ENCODE peak calls at places on chromosomes 6 and 20, in four cellular contexts. One of them, this sample, is unnamed.

GRCh38 chr6:111092006-111092405 is 4.7 kb downstream of the SLC16A10 start:
- DNase-seq in HepG2: no peak
- DNase-seq in WTC11: no peak
- DNase-seq in K562: no peak
- DNase-seq in this sample: no peak

GRCh38 chr6:104462811-104463599 is 396.7 kb downstream of the HACE1 start:
- DNase-seq in HepG2: peak; percentile 34
- DNase-seq in WTC11: no peak
- DNase-seq in K562: no peak
- DNase-seq in this sample: peak; percentile 2

GRCh38 chr6:150008588-150008987 is 16.7 kb downstream of the RAET1L start:
- DNase-seq in HepG2: no peak
- DNase-seq in WTC11: no peak
- DNase-seq in K562: peak; percentile 64
- DNase-seq in this sample: no peak

GRCh38 chr6:106885659-106886058 is 88.9 kb downstream of the CD24 start:
- DNase-seq in HepG2: no peak
- DNase-seq in WTC11: no peak
- DNase-seq in K562: no peak
- DNase-seq in this sample: no peak

GRCh38 chr6:43934803-43935602 is 165.0 kb downstream of the VEGFA start:
- DNase-seq in HepG2: no peak
- DNase-seq in WTC11: no peak
- DNase-seq in K562: no peak
- DNase-seq in this sample: no peak

GRCh38 chr6:127515234-127515793 is 3.8 kb downstream of the MTCL3 start:
- DNase-seq in HepG2: no peak
- DNase-seq in WTC11: peak; percentile 73
- DNase-seq in K562: no peak
- DNase-seq in this sample: no peak

GRCh38 chr6:135637701-135638100 is 140.2 kb upstream of the AHI1 start:
- DNase-seq in HepG2: no peak
- DNase-seq in WTC11: no peak
- DNase-seq in K562: no peak
- DNase-seq in this sample: no peak

GRCh38 chr20:23436681-23437080 is 2.8 kb upstream of the CSTL1 start:
- DNase-seq in HepG2: no peak
- DNase-seq in WTC11: no peak
- DNase-seq in K562: no peak
- DNase-seq in this sample: no peak

GRCh38 chr20:63238491-63239126 is 2.9 kb downstream of the BIRC7 start:
- DNase-seq in HepG2: no peak
- DNase-seq in WTC11: no peak
- DNase-seq in K562: peak; percentile 31
- DNase-seq in this sample: no peak

GRCh38 chr20:19952392-19952791 is 64.8 kb upstream of the NAA20 start:
- DNase-seq in HepG2: no peak
- DNase-seq in WTC11: no peak
- DNase-seq in K562: no peak
- DNase-seq in this sample: no peak

GRCh38 chr20:63962426-63963347 is 6.5 kb upstream of the UCKL1 start:
- DNase-seq in HepG2: no peak
- DNase-seq in WTC11: no peak
- DNase-seq in K562: no peak
- DNase-seq in this sample: no peak

GRCh38 chr6:130625825-130626500 is 201.2 kb upstream of the SMLR1 start:
- DNase-seq in HepG2: no peak
- DNase-seq in WTC11: no peak
- DNase-seq in K562: no peak
- DNase-seq in this sample: no peak

GRCh38 chr6:30985490-30985889 is 2.0 kb downstream of the MUC21 start:
- DNase-seq in HepG2: no peak
- DNase-seq in WTC11: no peak
- DNase-seq in K562: no peak
- DNase-seq in this sample: no peak

GRCh38 chr6:136085370-136086115 is 164.6 kb downstream of the MTFR2 start:
- DNase-seq in HepG2: no peak
- DNase-seq in WTC11: no peak
- DNase-seq in K562: no peak
- DNase-seq in this sample: no peak

GRCh38 chr6:151387175-151387574 is 4.2 kb downstream of the ZBTB2 start:
- DNase-seq in HepG2: no peak
- DNase-seq in WTC11: no peak
- DNase-seq in K562: no peak
- DNase-seq in this sample: no peak

GRCh38 chr20:45066372-45066771 is 34.6 kb downstream of the KCNS1 start:
- DNase-seq in HepG2: no peak
- DNase-seq in WTC11: no peak
- DNase-seq in K562: no peak
- DNase-seq in this sample: no peak

GRCh38 chr6:33377166-33377565 is 14.5 kb upstream of the KIFC1 start:
- DNase-seq in HepG2: no peak
- DNase-seq in WTC11: no peak
- DNase-seq in K562: no peak
- DNase-seq in this sample: no peak

GRCh38 chr6:142935553-142936517 is 9.1 kb downstream of the HIVEP2 start:
- DNase-seq in HepG2: no peak
- DNase-seq in WTC11: no peak
- DNase-seq in K562: no peak
- DNase-seq in this sample: no peak

GRCh38 chr6:5125152-5126006 is 40.2 kb downstream of the PPP1R3G start:
- DNase-seq in HepG2: peak; percentile 72
- DNase-seq in WTC11: no peak
- DNase-seq in K562: peak; percentile 36
- DNase-seq in this sample: peak; percentile 16

GRCh38 chr20:2141592-2142575 is 40.3 kb downstream of the STK35 start:
- DNase-seq in HepG2: no peak
- DNase-seq in WTC11: no peak
- DNase-seq in K562: no peak
- DNase-seq in this sample: no peak

GRCh38 chr6:150018846-150019580 is 6.3 kb downstream of the RAET1L start:
- DNase-seq in HepG2: no peak
- DNase-seq in WTC11: no peak
- DNase-seq in K562: no peak
- DNase-seq in this sample: no peak

GRCh38 chr6:126721581-126722145 is 381.7 kb downstream of the CENPW start:
- DNase-seq in HepG2: no peak
- DNase-seq in WTC11: no peak
- DNase-seq in K562: no peak
- DNase-seq in this sample: no peak

GRCh38 chr6:149007846-149008245 is 261.0 kb downstream of the UST start:
- DNase-seq in HepG2: no peak
- DNase-seq in WTC11: no peak
- DNase-seq in K562: no peak
- DNase-seq in this sample: no peak

GRCh38 chr6:107713214-107713962 is 110.7 kb downstream of the SCML4 start:
- DNase-seq in HepG2: no peak
- DNase-seq in WTC11: no peak
- DNase-seq in K562: no peak
- DNase-seq in this sample: no peak

GRCh38 chr6:112225691-112226090 is 28.7 kb downstream of the LAMA4 start:
- DNase-seq in HepG2: no peak
- DNase-seq in WTC11: no peak
- DNase-seq in K562: no peak
- DNase-seq in this sample: no peak

GRCh38 chr6:56026461-56027180 is 151.2 kb upstream of the BMP5 start:
- DNase-seq in HepG2: no peak
- DNase-seq in WTC11: no peak
- DNase-seq in K562: no peak
- DNase-seq in this sample: no peak

GRCh38 chr20:34771680-34772081 is 53.8 kb downstream of the NCOA6 start:
- DNase-seq in HepG2: no peak
- DNase-seq in WTC11: no peak
- DNase-seq in K562: no peak
- DNase-seq in this sample: no peak

GRCh38 chr6:140736227-140736626 is 1361.8 kb upstream of the CITED2 start:
- DNase-seq in HepG2: no peak
- DNase-seq in WTC11: no peak
- DNase-seq in K562: no peak
- DNase-seq in this sample: no peak

GRCh38 chr6:33980176-33980805 is 165.6 kb downstream of the GRM4 start:
- DNase-seq in HepG2: no peak
- DNase-seq in WTC11: no peak
- DNase-seq in K562: no peak
- DNase-seq in this sample: no peak

GRCh38 chr6:53648571-53648970 is 17.0 kb downstream of the KLHL31 start:
- DNase-seq in HepG2: no peak
- DNase-seq in WTC11: no peak
- DNase-seq in K562: no peak
- DNase-seq in this sample: no peak

GRCh38 chr6:49664817-49665216 is 28.2 kb upstream of the RHAG start:
- DNase-seq in HepG2: no peak
- DNase-seq in WTC11: no peak
- DNase-seq in K562: no peak
- DNase-seq in this sample: no peak

GRCh38 chr6:85449388-85449817 is 480 bp upstream of the NT5E start:
- DNase-seq in HepG2: no peak
- DNase-seq in WTC11: no peak
- DNase-seq in K562: no peak
- DNase-seq in this sample: peak; percentile 28

GRCh38 chr6:159090530-159091306 is 45.9 kb upstream of the TAGAP start:
- DNase-seq in HepG2: no peak
- DNase-seq in WTC11: no peak
- DNase-seq in K562: no peak
- DNase-seq in this sample: no peak
- TF ChIP-seq NR3C1 in HepG2: no peak
- TF ChIP-seq NR3C1 in WTC11: no peak
- TF ChIP-seq NR3C1 in K562: no peak
- TF ChIP-seq NR3C1 in this sample: no peak

DNA sequence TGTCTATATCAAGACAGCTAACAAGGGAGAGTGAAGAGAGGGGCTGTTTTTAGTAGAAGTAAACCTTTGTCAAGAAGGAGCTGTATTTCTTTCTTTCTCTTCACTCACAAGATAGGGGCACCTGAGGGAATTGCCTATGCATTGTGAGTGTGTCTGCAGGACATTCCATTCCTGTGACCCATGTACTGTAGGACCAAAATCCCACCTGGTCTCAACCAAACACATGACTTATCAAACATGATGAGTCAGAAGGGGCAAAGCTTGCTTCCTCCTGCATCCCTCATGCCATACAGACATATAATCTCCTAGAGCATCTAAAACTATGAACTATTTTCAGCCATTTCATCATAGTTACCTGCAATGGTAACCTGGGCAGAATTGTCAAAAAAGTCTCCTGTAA is 21.8 kb downstream of the PKHD1 start:
- DNase-seq in HepG2: peak; percentile 12
- DNase-seq in WTC11: no peak
- DNase-seq in K562: no peak
- DNase-seq in this sample: no peak
- TF ChIP-seq NR3C1 in HepG2: no peak
- TF ChIP-seq NR3C1 in WTC11: no peak
- TF ChIP-seq NR3C1 in K562: no peak
- TF ChIP-seq NR3C1 in this sample: no peak

DNA sequence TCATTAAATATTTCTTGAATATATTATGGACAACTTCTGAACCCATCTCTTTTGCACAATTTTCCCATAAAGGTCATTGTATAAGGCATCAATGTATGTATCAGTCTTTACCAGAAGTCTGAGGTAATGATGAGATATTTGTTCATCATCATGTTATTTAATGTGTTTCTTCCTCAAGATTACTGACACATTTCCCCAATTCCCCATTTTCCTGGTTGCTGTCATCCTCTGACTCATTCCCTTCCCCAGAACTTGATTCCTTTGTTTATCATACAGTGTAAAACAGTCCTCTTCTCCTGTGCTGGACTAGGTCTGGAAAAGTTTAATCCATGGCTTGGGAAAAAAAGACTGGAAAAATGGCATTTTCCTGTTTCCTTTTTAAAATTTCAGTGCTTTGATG is 107.9 kb upstream of the FLRT3 start:
- DNase-seq in HepG2: no peak
- DNase-seq in WTC11: no peak
- DNase-seq in K562: no peak
- DNase-seq in this sample: peak; percentile 17
- TF ChIP-seq NR3C1 in HepG2: no peak
- TF ChIP-seq NR3C1 in WTC11: no peak
- TF ChIP-seq NR3C1 in K562: no peak
- TF ChIP-seq NR3C1 in this sample: no peak

GRCh38 chr6:158377866-158378265 is 65.6 kb downstream of the TULP4 start:
- DNase-seq in HepG2: no peak
- DNase-seq in WTC11: no peak
- DNase-seq in K562: no peak
- DNase-seq in this sample: no peak
- TF ChIP-seq NR3C1 in HepG2: no peak
- TF ChIP-seq NR3C1 in WTC11: no peak
- TF ChIP-seq NR3C1 in K562: no peak
- TF ChIP-seq NR3C1 in this sample: no peak

GRCh38 chr6:16767765-16768514 is 6.7 kb upstream of the ATXN1 start:
- DNase-seq in HepG2: no peak
- DNase-seq in WTC11: no peak
- DNase-seq in K562: no peak
- DNase-seq in this sample: no peak
- TF ChIP-seq NR3C1 in HepG2: no peak
- TF ChIP-seq NR3C1 in WTC11: no peak
- TF ChIP-seq NR3C1 in K562: no peak
- TF ChIP-seq NR3C1 in this sample: no peak

GRCh38 chr6:24658573-24659511 is 7.9 kb downstream of the TDP2 start:
- DNase-seq in HepG2: no peak
- DNase-seq in WTC11: no peak
- DNase-seq in K562: peak; percentile 76
- DNase-seq in this sample: peak; percentile 96
- TF ChIP-seq NR3C1 in HepG2: no peak
- TF ChIP-seq NR3C1 in WTC11: no peak
- TF ChIP-seq NR3C1 in K562: no peak
- TF ChIP-seq NR3C1 in this sample: no peak

GRCh38 chr6:36559394-36559793 is 12.1 kb upstream of the STK38 start:
- DNase-seq in HepG2: no peak
- DNase-seq in WTC11: no peak
- DNase-seq in K562: no peak
- DNase-seq in this sample: no peak
- TF ChIP-seq NR3C1 in HepG2: no peak
- TF ChIP-seq NR3C1 in WTC11: no peak
- TF ChIP-seq NR3C1 in K562: no peak
- TF ChIP-seq NR3C1 in this sample: no peak

This sample was measured in A549.